ENCODE peak calls at places on chromosome 6, in four cellular contexts. A, U, E and X are unnamed samples.

GRCh38 chr6:165049362-165049761 is 260.0 kb downstream of the C6orf118 start:
- DNase-seq in A (peak; percentile 78), U (no peak), E (peak; percentile 40), X (peak; percentile 9)

GRCh38 chr6:43951063-43951755 is 176.0 kb downstream of the MRPL14 start:
- DNase-seq in E (peak; percentile 28), A (peak; percentile 86), U (no peak), X (no peak)

GRCh38 chr6:14857501-14857900 is 388.4 kb upstream of the JARID2 start:
- DNase-seq in A (no peak), U (no peak), E (no peak), X (no peak)

GRCh38 chr6:13493147-13493546 is 5.7 kb upstream of the GFOD1 start:
- DNase-seq in U (no peak), A (no peak), E (no peak), X (no peak)

GRCh38 chr6:133241901-133242760 is 974 bp downstream of the EYA4 start:
- DNase-seq in A (peak; percentile 68), U (peak; percentile 66), E (no peak), X (peak; percentile 27)

GRCh38 chr6:118464620-118465019 is 83.5 kb upstream of the PLN start:
- DNase-seq in A (no peak), U (no peak), E (no peak), X (no peak)

GRCh38 chr6:149317656-149318571 is at the start of gene TAB2:
- DNase-seq in U (no peak), A (no peak), E (peak; percentile 57), X (no peak)

GRCh38 chr6:132101550-132101949 is 150.4 kb upstream of the CCN2 start:
- DNase-seq in A (no peak), E (no peak), U (no peak), X (no peak)

GRCh38 chr6:55405474-55406220 is 78.4 kb downstream of the GFRAL start:
- DNase-seq in A (no peak), U (no peak), E (no peak), X (no peak)

GRCh38 chr6:167470101-167470835 is 145.4 kb downstream of the TTLL2 start:
- DNase-seq in U (no peak), E (no peak), A (no peak), X (no peak)

GRCh38 chr6:53439556-53439955 is 90.8 kb upstream of the ELOVL5 start:
- DNase-seq in U (peak; percentile 59), A (no peak), E (no peak), X (peak; percentile 61)

GRCh38 chr6:24918641-24919403 is 16.9 kb downstream of the RIPOR2 start:
- DNase-seq in E (peak; percentile 65), A (no peak), U (no peak), X (no peak)

GRCh38 chr6:157322792-157323113 is 566 bp downstream of the TMEM242 start:
- DNase-seq in U (no peak), E (no peak), A (no peak), X (no peak)

GRCh38 chr6:24520929-24521546 is 26.3 kb downstream of the ALDH5A1 start:
- DNase-seq in A (peak; percentile 67), E (peak; percentile 80), U (peak; percentile 19), X (no peak)

GRCh38 chr6:99613398-99613704 is 6.7 kb downstream of the PRDM13 start:
- DNase-seq in E (peak; percentile 24), U (peak; percentile 18), A (peak; percentile 89), X (no peak)

GRCh38 chr6:123415844-123416468 is 220.8 kb downstream of the TRDN start:
- DNase-seq in U (peak; percentile 37), E (peak; percentile 65), A (peak; percentile 79), X (peak; percentile 27)

GRCh38 chr6:15299430-15300131 is 53.7 kb downstream of the JARID2 start:
- DNase-seq in E (peak; percentile 93), U (peak; percentile 46), A (no peak), X (peak; percentile 38)

DNA sequence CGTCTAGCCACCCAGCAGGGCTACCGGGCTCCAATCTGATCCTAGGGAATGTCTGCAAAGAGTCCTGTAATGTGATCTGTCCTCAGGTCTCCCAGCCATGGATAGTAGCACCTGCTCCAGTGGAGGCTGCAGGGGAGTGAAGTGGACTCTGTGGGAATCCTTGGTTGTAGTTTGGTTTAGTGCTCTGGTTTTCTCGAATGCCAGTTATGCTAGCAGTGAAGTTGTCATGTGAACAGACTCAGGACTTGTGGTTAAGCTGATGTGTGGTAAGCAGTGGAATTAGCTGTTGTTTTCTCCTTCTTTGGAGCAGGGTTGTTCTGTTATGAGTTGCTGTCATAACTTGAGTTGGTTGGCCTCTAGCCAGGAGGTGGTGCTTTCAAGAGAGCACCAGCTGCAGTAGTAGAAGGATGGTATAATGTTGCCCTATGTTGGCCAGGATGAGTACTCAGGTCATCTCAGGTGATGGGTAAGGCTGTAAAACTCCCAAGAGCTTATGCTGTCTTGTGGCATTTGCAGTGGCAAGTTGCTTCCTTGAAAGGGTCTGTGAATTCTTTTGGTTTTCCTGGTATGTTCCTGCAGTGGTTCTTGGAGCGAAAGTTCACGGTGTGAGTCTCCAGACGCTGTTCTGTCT is 390.2 kb downstream of the UTRN start:
- DNase-seq in A (no peak), U (peak; percentile 52), E (no peak), X (peak; percentile 81)
- H3K9me3 ChIP-seq in A (peaks cover 9% of the 10 kb centered on the region), U (peaks cover 2% of the 10 kb centered on the region), E (no peaks in the 10 kb centered on the region), X (no peaks in the 10 kb centered on the region)

GRCh38 chr6:135919026-135919425 is 67.5 kb downstream of the PDE7B start:
- DNase-seq in E (no peak), A (no peak), U (no peak), X (no peak)

GRCh38 chr6:135922170-135922569 is 70.7 kb downstream of the PDE7B start:
- DNase-seq in A (no peak), U (peak; percentile 98), E (no peak), X (peak; percentile 98)

GRCh38 chr6:135921176-135921575 is 69.7 kb downstream of the PDE7B start:
- DNase-seq in A (no peak), E (no peak), U (peak; percentile 36), X (no peak)

GRCh38 chr6:135920689-135921088 is 69.2 kb downstream of the PDE7B start:
- DNase-seq in A (no peak), E (no peak), U (no peak), X (no peak)

GRCh38 chr6:135922746-135923145 is 71.2 kb downstream of the PDE7B start:
- DNase-seq in U (peak; percentile 58), A (no peak), E (no peak), X (peak; percentile 81)
- H3K4me2 ChIP-seq in U (no peak overlapping the region), A (no peak overlapping the region), E (no peak overlapping the region), X (peak overlapping the region; percentile 49)

GRCh38 chr6:78611097-78611625 is 256.2 kb upstream of the IRAK1BP1 start:
- DNase-seq in U (no peak), A (no peak), E (no peak), X (no peak)
- TF ChIP-seq CTCF in U (no peak), A (no peak), E (no peak), X (no peak)

DNA sequence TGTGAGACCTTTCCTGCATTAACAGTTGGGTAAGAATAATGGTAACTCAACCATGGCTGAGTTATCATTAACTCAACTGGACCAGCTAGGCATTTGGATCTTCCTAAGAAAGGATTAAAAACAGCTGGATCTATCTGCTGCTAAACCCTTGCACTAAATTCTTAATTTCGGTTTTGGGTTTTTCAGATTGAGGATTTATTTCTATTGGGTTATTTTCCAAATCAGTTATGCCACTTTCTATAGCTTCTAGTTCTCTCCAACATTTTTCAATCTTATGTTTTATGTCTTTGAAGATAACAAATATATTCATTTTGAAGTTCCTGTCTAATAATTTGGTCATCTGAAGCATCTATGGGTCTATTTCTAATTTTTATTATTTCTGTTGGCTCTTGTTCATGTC is 92.5 kb downstream of the KIF13A start:
- DNase-seq in A (no peak), E (no peak), U (no peak), X (no peak)
- H3K9me3 ChIP-seq in A (peaks cover 17% of the 10 kb centered on the region), E (peaks cover 10% of the 10 kb centered on the region), U (peaks cover 30% of the 10 kb centered on the region), X (peaks cover 19% of the 10 kb centered on the region)